ENCODE peak calls at places on chromosomes 2 and 18, in nine cellular contexts. Z is thoracic aorta, A is astrocyte of the cerebellum, V is AG04449, C is heart left ventricle, N is fibroblast of mammary gland, E is GM23338, T is choroid plexus epithelial cell, K is prostate gland. R is an unnamed sample.

GRCh38 chr2:222915092-222915957 is 54.5 kb downstream of the ACSL3 start:
- DNase-seq in Z (no peak), A (no peak), V (no peak), C (no peak), N (peak), E (no peak), T (peak), K (no peak), R (peak)

GRCh38 chr18:3671181-3671580 is 221.2 kb downstream of the TGIF1 start:
- DNase-seq in Z (no peak), A (no peak), V (no peak), C (no peak), N (no peak), E (no peak), T (no peak), K (no peak), R (no peak)

GRCh38 chr18:62976227-62976626 is 260.9 kb downstream of the PHLPP1 start:
- DNase-seq in Z (no peak), A (no peak), V (no peak), C (no peak), N (no peak), E (no peak), T (no peak), K (no peak), R (peak)

GRCh38 chr2:129619471-129619870 is 360.0 kb upstream of the RAB6C start:
- DNase-seq in Z (no peak), A (no peak), V (no peak), C (no peak), N (no peak), E (peak), T (peak), K (no peak), R (no peak)

GRCh38 chr2:180591947-180592346 is 388.5 kb upstream of the UBE2E3 start:
- DNase-seq in Z (no peak), A (no peak), V (no peak), C (no peak), N (no peak), E (no peak), T (no peak), K (no peak), R (no peak)

GRCh38 chr2:99399063-99399462 is 61.9 kb downstream of the EIF5B start:
- DNase-seq in Z (no peak), A (no peak), V (no peak), C (no peak), N (no peak), E (no peak), T (no peak), K (peak), R (no peak)

GRCh38 chr2:65022189-65022588 is 33.0 kb downstream of the SLC1A4 start:
- DNase-seq in Z (no peak), A (no peak), V (no peak), C (no peak), N (no peak), E (no peak), T (no peak), K (no peak), R (no peak)

GRCh38 chr2:46521215-46521683 is 41.9 kb downstream of the TMEM247 start:
- DNase-seq in Z (no peak), A (peak), V (no peak), C (peak), N (peak), E (no peak), T (peak), K (no peak), R (no peak)

GRCh38 chr18:46456691-46457090 is 200.3 kb downstream of the LOXHD1 start:
- DNase-seq in Z (no peak), A (no peak), V (no peak), C (no peak), N (no peak), E (no peak), T (no peak), K (no peak), R (no peak)

GRCh38 chr2:139353874-139354273 is 573.7 kb upstream of the NXPH2 start:
- DNase-seq in Z (no peak), A (no peak), V (no peak), C (no peak), N (no peak), E (peak), T (no peak), K (no peak), R (no peak)

GRCh38 chr2:109432421-109432820 is 181.3 kb downstream of the SEPTIN10 start:
- DNase-seq in Z (no peak), A (no peak), V (no peak), C (no peak), N (no peak), E (no peak), T (no peak), K (no peak), R (no peak)

GRCh38 chr2:198004921-198005829 is 200.8 kb downstream of the PLCL1 start:
- DNase-seq in Z (no peak), A (no peak), V (no peak), C (no peak), N (no peak), E (no peak), T (no peak), K (no peak), R (no peak)

GRCh38 chr2:38997784-38998183 is 108.1 kb downstream of the ARHGEF33 start:
- DNase-seq in Z (no peak), A (peak), V (peak), C (no peak), N (peak), E (no peak), T (peak), K (no peak), R (peak)
- H3K4me3 ChIP-seq in Z (no peak), A (no peak), V (no peak), C (no peak), N (no peak), E (peak), T (no peak), K (no peak), R (no peak)

GRCh38 chr2:54708584-54709340 is 14.7 kb upstream of the EML6 start:
- DNase-seq in Z (no peak), A (no peak), V (no peak), C (peak), N (no peak), E (peak), T (peak), K (peak), R (peak)
- TF ChIP-seq CTCF in Z (no peak), A (peak), V (no peak), C (peak), N (no peak), E (peak), T (peak), K (peak), R (no peak)

DNA sequence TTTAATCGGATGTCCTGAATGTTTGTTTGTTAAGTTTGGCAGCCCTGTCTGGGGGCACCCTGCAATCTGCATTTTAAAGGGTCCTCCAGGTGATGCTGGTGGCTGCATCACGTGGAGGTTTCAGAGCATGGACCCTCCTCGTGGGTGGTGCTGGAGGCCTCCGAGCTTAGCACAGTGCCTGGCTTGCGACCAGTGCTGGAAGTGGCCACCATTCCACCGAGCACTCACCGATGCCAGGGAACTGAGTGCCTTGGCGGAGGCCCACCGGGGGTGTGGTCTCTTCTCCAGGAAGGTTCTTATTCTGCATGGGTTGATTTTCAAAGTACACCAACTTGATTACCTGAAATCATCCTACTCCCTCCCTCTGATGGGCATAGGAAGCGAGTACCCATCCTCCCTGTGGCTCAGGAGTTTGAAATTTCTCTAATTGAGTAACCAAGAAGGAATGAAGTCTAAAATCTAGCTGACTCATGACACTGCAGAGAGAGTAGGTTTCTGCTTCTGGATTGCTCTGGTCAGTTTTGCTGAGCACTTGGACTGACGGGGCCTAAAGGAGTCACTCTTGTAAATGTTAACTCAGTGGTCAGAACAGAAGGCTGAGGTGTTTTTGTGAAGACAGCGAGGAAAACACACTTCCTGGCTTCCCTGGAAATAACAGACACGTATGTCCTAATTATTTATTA is 58.1 kb upstream of the SLC66A3 start:
- DNase-seq in Z (no peak), A (no peak), V (peak), C (no peak), N (peak), E (no peak), T (peak), K (no peak), R (peak)
- H3K4me3 ChIP-seq in Z (no peak), A (no peak), V (no peak), C (no peak), N (no peak), E (no peak), T (no peak), K (no peak), R (no peak)

GRCh38 chr2:165114345-165114943 is 89.4 kb downstream of the SCN3A start:
- DNase-seq in Z (no peak), A (peak), V (peak), C (no peak), N (peak), E (no peak), T (peak), K (no peak), R (peak)
- TF ChIP-seq CTCF in Z (no peak), A (no peak), V (no peak), C (no peak), N (no peak), E (no peak), T (no peak), K (no peak), R (no peak)

DNA sequence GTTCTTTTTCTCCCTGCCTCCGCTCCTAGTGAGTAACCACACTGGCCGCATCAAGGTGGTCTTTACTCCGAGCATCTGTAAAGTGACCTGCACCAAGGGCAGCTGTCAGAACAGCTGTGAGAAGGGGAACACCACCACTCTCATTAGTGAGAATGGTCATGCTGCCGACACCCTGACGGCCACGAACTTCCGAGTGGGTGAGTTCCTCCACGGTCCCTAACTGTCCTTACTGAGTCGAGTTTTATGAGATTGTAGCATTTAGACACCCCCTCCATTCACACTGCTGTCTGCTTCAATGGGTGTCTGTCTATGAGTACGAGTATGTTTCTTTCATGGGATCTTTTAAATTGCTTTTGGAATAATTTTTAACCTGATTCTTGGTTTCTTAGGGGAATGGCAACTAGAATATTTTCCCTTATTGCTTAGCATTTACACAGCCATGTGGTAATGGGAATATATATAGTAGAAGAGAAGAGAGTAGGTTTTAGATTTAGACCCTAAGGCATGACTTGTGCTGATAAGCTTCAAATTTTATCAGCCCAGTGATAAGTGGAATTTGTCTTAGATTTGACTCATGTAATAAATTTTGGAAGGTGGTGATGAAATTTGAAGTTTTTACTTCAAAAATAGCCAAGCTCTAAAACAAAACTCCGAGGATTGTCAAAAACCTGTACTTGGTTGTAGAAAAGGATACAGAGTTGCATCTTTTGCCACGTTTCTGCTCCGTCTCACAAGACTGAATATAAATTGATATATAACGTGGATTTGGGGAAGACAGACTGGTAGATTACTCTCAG is 188.2 kb downstream of the LTBP1 start:
- DNase-seq in Z (no peak), A (no peak), V (no peak), C (peak), N (no peak), E (no peak), T (peak), K (no peak), R (no peak)
- H3K4me3 ChIP-seq in Z (peak), A (peak), V (peak), C (peak), N (peak), E (no peak), T (peak), K (no peak), R (no peak)

GRCh38 chr2:158745866-158746382 is 49.2 kb upstream of the DAPL1 start:
- DNase-seq in Z (no peak), A (no peak), V (no peak), C (no peak), N (no peak), E (peak), T (no peak), K (no peak), R (no peak)

GRCh38 chr2:158746488-158746887 is 48.6 kb upstream of the DAPL1 start:
- DNase-seq in Z (no peak), A (no peak), V (no peak), C (no peak), N (no peak), E (no peak), T (no peak), K (no peak), R (no peak)

GRCh38 chr2:158743466-158743865 is 51.7 kb upstream of the DAPL1 start:
- DNase-seq in Z (no peak), A (no peak), V (no peak), C (no peak), N (no peak), E (no peak), T (no peak), K (no peak), R (no peak)

GRCh38 chr2:158743899-158744298 is 51.2 kb upstream of the DAPL1 start:
- DNase-seq in Z (no peak), A (no peak), V (no peak), C (no peak), N (no peak), E (no peak), T (no peak), K (no peak), R (no peak)

GRCh38 chr2:158745067-158745865 is 49.9 kb upstream of the DAPL1 start:
- DNase-seq in Z (no peak), A (peak), V (peak), C (peak), N (peak), E (peak), T (peak), K (peak), R (peak)
- TF ChIP-seq CTCF in Z (no peak), A (peak), V (peak), C (peak), N (peak), E (peak), T (peak), K (peak), R (peak)

GRCh38 chr18:58267493-58267892 is 223.5 kb downstream of the NEDD4L start:
- DNase-seq in Z (no peak), A (no peak), V (no peak), C (no peak), N (peak), E (no peak), T (no peak), K (no peak), R (peak)
- H3K4me3 ChIP-seq in Z (no peak), A (no peak), V (no peak), C (no peak), N (no peak), E (no peak), T (no peak), K (no peak), R (no peak)

GRCh38 chr2:134790487-134790886 is 47.9 kb upstream of the ACMSD start:
- DNase-seq in Z (no peak), A (no peak), V (no peak), C (no peak), N (no peak), E (peak), T (no peak), K (no peak), R (no peak)
- TF ChIP-seq CTCF in Z (no peak), A (no peak), V (no peak), C (no peak), N (peak), E (peak), T (no peak), K (no peak), R (peak)

GRCh38 chr2:191078165-191078867 is 64.3 kb upstream of the STAT1 start:
- DNase-seq in Z (no peak), A (no peak), V (no peak), C (no peak), N (no peak), E (no peak), T (no peak), K (no peak), R (no peak)
- H3K4me3 ChIP-seq in Z (no peak), A (no peak), V (no peak), C (no peak), N (no peak), E (no peak), T (no peak), K (no peak), R (no peak)

DNA sequence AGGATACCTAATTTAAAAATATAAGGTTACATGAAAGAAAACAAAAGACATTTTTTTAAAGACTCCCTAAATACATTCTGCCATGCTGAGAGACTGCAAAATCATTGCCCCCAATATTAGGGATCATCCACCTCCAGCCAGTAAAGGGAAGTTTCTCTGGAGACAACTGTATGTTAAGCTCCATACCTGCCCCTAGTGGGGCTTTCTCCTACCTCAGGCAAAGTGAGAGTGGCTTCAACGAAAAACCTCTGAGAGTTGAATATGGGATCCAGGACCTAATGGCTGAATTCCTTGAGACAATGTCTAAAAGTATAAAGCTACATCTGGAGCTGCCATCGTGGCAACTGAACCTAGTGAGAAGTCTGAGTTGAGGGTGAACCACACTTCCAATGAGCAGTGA is 248.1 kb upstream of the FIGN start:
- DNase-seq in Z (no peak), A (no peak), V (no peak), C (no peak), N (no peak), E (no peak), T (no peak), K (no peak), R (no peak)
- TF ChIP-seq CTCF in Z (no peak), A (no peak), V (no peak), C (no peak), N (no peak), E (no peak), T (no peak), K (no peak), R (no peak)

R was measured in epithelial cell of esophagus.